ENCODE peak calls at places on chromosomes 7 and 10, in seven cellular contexts. One of them, this sample, is unnamed.

GRCh38 chr10:111034598-111035310 is 42.1 kb upstream of the ADRA2A start:
- DNase-seq in lower lobe of right lung: no peak
- DNase-seq in pancreas: no peak
- DNase-seq in BJ: peak
- DNase-seq in fibroblast of the aortic adventitia: peak
- DNase-seq in cardiac muscle cell: peak
- DNase-seq in transverse colon: no peak
- DNase-seq in this sample: peak

GRCh38 chr10:98316661-98317060 is 48.7 kb upstream of the LOXL4 start:
- DNase-seq in lower lobe of right lung: no peak
- DNase-seq in pancreas: no peak
- DNase-seq in BJ: no peak
- DNase-seq in fibroblast of the aortic adventitia: peak
- DNase-seq in cardiac muscle cell: peak
- DNase-seq in transverse colon: no peak
- DNase-seq in this sample: peak

GRCh38 chr10:22851865-22852239 is 76.0 kb upstream of the ARMC3 start:
- DNase-seq in lower lobe of right lung: no peak
- DNase-seq in pancreas: no peak
- DNase-seq in BJ: no peak
- DNase-seq in fibroblast of the aortic adventitia: no peak
- DNase-seq in cardiac muscle cell: no peak
- DNase-seq in transverse colon: no peak
- DNase-seq in this sample: no peak

GRCh38 chr10:132337019-132337418 is 5.0 kb downstream of the LRRC27 start:
- DNase-seq in lower lobe of right lung: no peak
- DNase-seq in pancreas: no peak
- DNase-seq in BJ: no peak
- DNase-seq in fibroblast of the aortic adventitia: no peak
- DNase-seq in cardiac muscle cell: no peak
- DNase-seq in transverse colon: no peak
- DNase-seq in this sample: peak

GRCh38 chr10:91220954-91221696 is 662 bp downstream of the PCGF5 start:
- DNase-seq in lower lobe of right lung: peak
- DNase-seq in pancreas: peak
- DNase-seq in BJ: no peak
- DNase-seq in fibroblast of the aortic adventitia: peak
- DNase-seq in cardiac muscle cell: peak
- DNase-seq in transverse colon: peak
- DNase-seq in this sample: peak

GRCh38 chr10:93299606-93300353 is 182.4 kb downstream of the MYOF start:
- DNase-seq in lower lobe of right lung: no peak
- DNase-seq in pancreas: no peak
- DNase-seq in BJ: peak
- DNase-seq in fibroblast of the aortic adventitia: no peak
- DNase-seq in cardiac muscle cell: no peak
- DNase-seq in transverse colon: no peak
- DNase-seq in this sample: peak

GRCh38 chr7:107870427-107871000 is 20.5 kb upstream of the DLD start:
- DNase-seq in lower lobe of right lung: no peak
- DNase-seq in pancreas: no peak
- DNase-seq in BJ: no peak
- DNase-seq in fibroblast of the aortic adventitia: no peak
- DNase-seq in cardiac muscle cell: no peak
- DNase-seq in transverse colon: no peak
- DNase-seq in this sample: no peak

GRCh38 chr10:66295602-66296001 is 630.2 kb upstream of the LRRTM3 start:
- DNase-seq in lower lobe of right lung: no peak
- DNase-seq in pancreas: no peak
- DNase-seq in BJ: no peak
- DNase-seq in fibroblast of the aortic adventitia: no peak
- DNase-seq in cardiac muscle cell: no peak
- DNase-seq in transverse colon: no peak
- DNase-seq in this sample: no peak

GRCh38 chr10:52314007-52314821 is at the start of gene DKK1:
- DNase-seq in lower lobe of right lung: peak
- DNase-seq in pancreas: peak
- DNase-seq in BJ: peak
- DNase-seq in fibroblast of the aortic adventitia: peak
- DNase-seq in cardiac muscle cell: peak
- DNase-seq in transverse colon: peak
- DNase-seq in this sample: peak

GRCh38 chr10:60114765-60115586 is 208.6 kb upstream of the CCDC6 start:
- DNase-seq in lower lobe of right lung: no peak
- DNase-seq in pancreas: no peak
- DNase-seq in BJ: peak
- DNase-seq in fibroblast of the aortic adventitia: peak
- DNase-seq in cardiac muscle cell: peak
- DNase-seq in transverse colon: no peak
- DNase-seq in this sample: peak

GRCh38 chr10:77590344-77591237 is 47.0 kb downstream of the KCNMA1 start:
- DNase-seq in lower lobe of right lung: no peak
- DNase-seq in pancreas: peak
- DNase-seq in BJ: no peak
- DNase-seq in fibroblast of the aortic adventitia: no peak
- DNase-seq in cardiac muscle cell: no peak
- DNase-seq in transverse colon: no peak
- DNase-seq in this sample: no peak

GRCh38 chr7:33108931-33109757 is at the start of gene RP9:
- DNase-seq in lower lobe of right lung: peak
- DNase-seq in pancreas: peak
- DNase-seq in BJ: no peak
- DNase-seq in fibroblast of the aortic adventitia: peak
- DNase-seq in cardiac muscle cell: peak
- DNase-seq in transverse colon: peak
- DNase-seq in this sample: peak

GRCh38 chr10:131220601-131221171 is 90.8 kb downstream of the TCERG1L start:
- DNase-seq in lower lobe of right lung: peak
- DNase-seq in pancreas: no peak
- DNase-seq in BJ: no peak
- DNase-seq in fibroblast of the aortic adventitia: no peak
- DNase-seq in cardiac muscle cell: no peak
- DNase-seq in transverse colon: no peak
- DNase-seq in this sample: no peak

GRCh38 chr7:91869661-91870060 is 10.8 kb downstream of the MTERF1 start:
- DNase-seq in lower lobe of right lung: no peak
- DNase-seq in pancreas: no peak
- DNase-seq in BJ: no peak
- DNase-seq in fibroblast of the aortic adventitia: peak
- DNase-seq in cardiac muscle cell: no peak
- DNase-seq in transverse colon: no peak
- DNase-seq in this sample: no peak

GRCh38 chr7:115822380-115822779 is 208.2 kb downstream of the TFEC start:
- DNase-seq in lower lobe of right lung: no peak
- DNase-seq in pancreas: no peak
- DNase-seq in BJ: no peak
- DNase-seq in fibroblast of the aortic adventitia: no peak
- DNase-seq in cardiac muscle cell: no peak
- DNase-seq in transverse colon: no peak
- DNase-seq in this sample: no peak

GRCh38 chr7:102819151-102819550 is 70.4 kb downstream of the FAM185A start:
- DNase-seq in lower lobe of right lung: no peak
- DNase-seq in pancreas: no peak
- DNase-seq in BJ: no peak
- DNase-seq in fibroblast of the aortic adventitia: no peak
- DNase-seq in cardiac muscle cell: peak
- DNase-seq in transverse colon: no peak
- DNase-seq in this sample: no peak

GRCh38 chr10:103659674-103660363 is 166.3 kb downstream of the NEURL1 start:
- DNase-seq in lower lobe of right lung: peak
- DNase-seq in pancreas: peak
- DNase-seq in BJ: peak
- DNase-seq in fibroblast of the aortic adventitia: peak
- DNase-seq in cardiac muscle cell: peak
- DNase-seq in transverse colon: peak
- DNase-seq in this sample: peak

GRCh38 chr7:32872421-32872820 is 19.1 kb downstream of the KBTBD2 start:
- DNase-seq in lower lobe of right lung: no peak
- DNase-seq in pancreas: no peak
- DNase-seq in BJ: no peak
- DNase-seq in fibroblast of the aortic adventitia: no peak
- DNase-seq in cardiac muscle cell: no peak
- DNase-seq in transverse colon: no peak
- DNase-seq in this sample: no peak

GRCh38 chr7:21430575-21430954 is 2.7 kb downstream of the SP4 start:
- DNase-seq in lower lobe of right lung: no peak
- DNase-seq in pancreas: no peak
- DNase-seq in BJ: no peak
- DNase-seq in fibroblast of the aortic adventitia: no peak
- DNase-seq in cardiac muscle cell: no peak
- DNase-seq in transverse colon: no peak
- DNase-seq in this sample: no peak

GRCh38 chr10:114380060-114380459 is 24.2 kb downstream of the AFAP1L2 start:
- DNase-seq in lower lobe of right lung: no peak
- DNase-seq in pancreas: no peak
- DNase-seq in BJ: no peak
- DNase-seq in fibroblast of the aortic adventitia: no peak
- DNase-seq in cardiac muscle cell: no peak
- DNase-seq in transverse colon: no peak
- DNase-seq in this sample: no peak

DNA sequence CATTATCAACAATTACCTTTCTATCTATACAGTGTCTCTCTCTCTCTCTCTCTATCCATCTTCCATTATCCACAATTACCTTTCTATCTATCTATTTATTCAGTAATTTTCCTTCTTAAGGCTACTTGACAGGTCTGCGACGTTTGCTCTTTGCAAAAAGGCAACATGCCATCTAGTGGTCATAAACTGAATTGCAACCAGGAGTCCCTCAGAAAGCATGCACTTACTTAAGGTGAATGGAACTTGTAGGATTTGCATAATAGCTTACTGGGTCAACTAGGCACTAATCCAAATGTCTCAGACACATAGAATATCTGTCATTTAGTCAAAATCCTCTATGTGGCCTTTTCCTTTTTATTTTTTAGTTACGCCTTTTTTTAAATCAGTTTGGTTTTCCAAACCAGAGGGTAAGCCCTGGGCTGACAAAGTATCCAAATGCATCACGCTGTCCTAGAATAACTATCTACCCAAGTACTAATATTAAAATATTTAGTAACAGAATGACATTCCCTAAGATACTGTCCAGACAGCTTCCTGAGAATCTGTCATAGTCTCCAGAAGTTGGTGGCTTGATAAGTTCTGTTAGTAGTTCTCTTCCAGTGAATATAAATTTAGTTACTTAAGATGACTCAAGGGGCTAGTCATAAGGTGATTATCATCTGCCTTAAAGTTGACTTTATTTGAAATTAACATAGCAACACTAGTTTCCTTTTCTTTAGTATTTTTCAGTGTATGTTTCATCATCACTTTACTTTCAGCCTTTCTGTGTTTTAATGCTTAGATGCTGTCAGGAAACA is 208.3 kb downstream of the PPP1R3A start:
- DNase-seq in lower lobe of right lung: no peak
- DNase-seq in pancreas: peak
- DNase-seq in BJ: peak
- DNase-seq in fibroblast of the aortic adventitia: peak
- DNase-seq in cardiac muscle cell: peak
- DNase-seq in transverse colon: peak
- DNase-seq in this sample: peak
- TF ChIP-seq CTCF in lower lobe of right lung: peak
- TF ChIP-seq CTCF in pancreas: peak
- TF ChIP-seq CTCF in BJ: peak
- TF ChIP-seq CTCF in fibroblast of the aortic adventitia: peak
- TF ChIP-seq CTCF in cardiac muscle cell: peak
- TF ChIP-seq CTCF in transverse colon: peak
- TF ChIP-seq CTCF in this sample: peak

GRCh38 chr10:119176166-119176565 is 2.4 kb downstream of the PRDX3 start:
- DNase-seq in lower lobe of right lung: no peak
- DNase-seq in pancreas: no peak
- DNase-seq in BJ: no peak
- DNase-seq in fibroblast of the aortic adventitia: no peak
- DNase-seq in cardiac muscle cell: peak
- DNase-seq in transverse colon: no peak
- DNase-seq in this sample: no peak

GRCh38 chr10:119174109-119174508 is 4.5 kb downstream of the PRDX3 start:
- DNase-seq in lower lobe of right lung: no peak
- DNase-seq in pancreas: no peak
- DNase-seq in BJ: no peak
- DNase-seq in fibroblast of the aortic adventitia: no peak
- DNase-seq in cardiac muscle cell: no peak
- DNase-seq in transverse colon: no peak
- DNase-seq in this sample: no peak

GRCh38 chr10:119177708-119178370 is 773 bp downstream of the PRDX3 start:
- DNase-seq in lower lobe of right lung: no peak
- DNase-seq in pancreas: no peak
- DNase-seq in BJ: no peak
- DNase-seq in fibroblast of the aortic adventitia: no peak
- DNase-seq in cardiac muscle cell: no peak
- DNase-seq in transverse colon: no peak
- DNase-seq in this sample: no peak

DNA sequence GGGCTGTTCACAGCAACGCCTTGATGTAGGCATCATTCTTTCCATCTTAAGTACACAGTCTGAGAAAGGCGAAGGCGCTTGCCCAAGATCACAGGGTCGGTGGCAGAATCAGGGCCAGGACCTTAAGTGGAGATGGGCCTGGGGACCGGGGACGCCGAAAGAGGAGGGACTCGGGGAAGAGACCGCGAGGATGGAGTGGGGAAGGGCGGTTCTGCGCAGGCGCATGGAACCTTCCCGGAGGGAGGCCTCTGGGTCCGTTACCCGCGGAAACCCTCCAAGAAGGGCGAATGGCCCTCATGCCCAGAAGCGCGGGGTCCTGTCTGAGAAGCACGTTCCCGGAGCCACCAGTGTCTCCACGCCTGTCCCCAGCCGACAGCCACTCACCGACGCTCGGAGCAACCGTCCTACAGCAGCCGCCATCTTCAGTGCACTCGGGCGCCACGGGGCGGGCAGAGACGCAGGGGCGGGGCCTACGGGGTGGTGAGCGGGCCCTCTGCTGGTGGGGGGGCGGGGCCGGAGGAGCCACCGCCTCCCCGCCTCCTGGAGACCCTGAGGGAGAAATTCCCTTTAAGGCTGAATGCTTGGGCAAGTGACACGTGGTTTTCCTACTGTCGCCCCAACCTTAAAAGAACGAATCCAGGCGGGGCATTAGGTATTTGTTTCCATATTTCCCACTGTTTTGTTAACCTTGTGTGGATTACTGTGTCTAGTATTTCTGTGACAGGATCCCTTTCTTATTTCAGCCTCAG is at the start of gene PRDX3:
- DNase-seq in lower lobe of right lung: peak
- DNase-seq in pancreas: peak
- DNase-seq in BJ: peak
- DNase-seq in fibroblast of the aortic adventitia: peak
- DNase-seq in cardiac muscle cell: peak
- DNase-seq in transverse colon: peak
- DNase-seq in this sample: peak
- TF ChIP-seq CTCF in lower lobe of right lung: peak
- TF ChIP-seq CTCF in pancreas: no peak
- TF ChIP-seq CTCF in BJ: peak
- TF ChIP-seq CTCF in fibroblast of the aortic adventitia: no peak
- TF ChIP-seq CTCF in cardiac muscle cell: peak
- TF ChIP-seq CTCF in transverse colon: no peak
- TF ChIP-seq CTCF in this sample: no peak

GRCh38 chr7:122951006-122951405 is 44.5 kb downstream of the TAS2R16 start:
- DNase-seq in lower lobe of right lung: no peak
- DNase-seq in pancreas: no peak
- DNase-seq in BJ: no peak
- DNase-seq in fibroblast of the aortic adventitia: no peak
- DNase-seq in cardiac muscle cell: no peak
- DNase-seq in transverse colon: no peak
- DNase-seq in this sample: no peak
- TF ChIP-seq CTCF in lower lobe of right lung: no peak
- TF ChIP-seq CTCF in pancreas: no peak
- TF ChIP-seq CTCF in BJ: no peak
- TF ChIP-seq CTCF in fibroblast of the aortic adventitia: no peak
- TF ChIP-seq CTCF in cardiac muscle cell: no peak
- TF ChIP-seq CTCF in transverse colon: no peak
- TF ChIP-seq CTCF in this sample: no peak

GRCh38 chr7:113677811-113678210 is 241.0 kb downstream of the PPP1R3A start:
- DNase-seq in lower lobe of right lung: no peak
- DNase-seq in pancreas: no peak
- DNase-seq in BJ: no peak
- DNase-seq in fibroblast of the aortic adventitia: no peak
- DNase-seq in cardiac muscle cell: no peak
- DNase-seq in transverse colon: no peak
- DNase-seq in this sample: no peak
- TF ChIP-seq CTCF in lower lobe of right lung: no peak
- TF ChIP-seq CTCF in pancreas: no peak
- TF ChIP-seq CTCF in BJ: no peak
- TF ChIP-seq CTCF in fibroblast of the aortic adventitia: no peak
- TF ChIP-seq CTCF in cardiac muscle cell: no peak
- TF ChIP-seq CTCF in transverse colon: no peak
- TF ChIP-seq CTCF in this sample: no peak